ENCODE peak calls at places on chromosomes 3 and 15, in eight cellular contexts. One of them, this sample, is unnamed. For H3K9me3, the result is how much of the 10 kb centered on the place peaks cover.

GRCh38 chr3:38163117-38163870 is 2.0 kb upstream of the OXSR1 start:
- DNase-seq in CD8-positive, alpha-beta memory T cell: no peak
- DNase-seq in astrocyte: no peak
- DNase-seq in neural progenitor cell: peak
- DNase-seq in PC-3: peak
- DNase-seq in Panc1: no peak
- DNase-seq in upper lobe of right lung: no peak
- DNase-seq in psoas muscle: no peak
- DNase-seq in this sample: no peak

GRCh38 chr3:25962255-25962654 is 172.4 kb downstream of the OXSM start:
- DNase-seq in astrocyte: no peak
- DNase-seq in PC-3: peak
- DNase-seq in upper lobe of right lung: no peak
- DNase-seq in Panc1: no peak
- DNase-seq in CD8-positive, alpha-beta memory T cell: no peak
- DNase-seq in neural progenitor cell: peak
- DNase-seq in psoas muscle: no peak
- DNase-seq in this sample: peak

GRCh38 chr15:93025625-93025982 is 63.4 kb downstream of the RGMA start:
- DNase-seq in upper lobe of right lung: no peak
- DNase-seq in psoas muscle: no peak
- DNase-seq in astrocyte: no peak
- DNase-seq in Panc1: no peak
- DNase-seq in CD8-positive, alpha-beta memory T cell: no peak
- DNase-seq in PC-3: no peak
- DNase-seq in neural progenitor cell: no peak
- DNase-seq in this sample: no peak

GRCh38 chr3:149512073-149512782 is 37.7 kb downstream of the TM4SF4 start:
- DNase-seq in CD8-positive, alpha-beta memory T cell: no peak
- DNase-seq in neural progenitor cell: peak
- DNase-seq in PC-3: peak
- DNase-seq in Panc1: no peak
- DNase-seq in upper lobe of right lung: peak
- DNase-seq in astrocyte: peak
- DNase-seq in psoas muscle: peak
- DNase-seq in this sample: peak

GRCh38 chr15:58918239-58918638 is 15.2 kb downstream of the SLTM start:
- DNase-seq in astrocyte: peak
- DNase-seq in psoas muscle: no peak
- DNase-seq in upper lobe of right lung: no peak
- DNase-seq in neural progenitor cell: no peak
- DNase-seq in CD8-positive, alpha-beta memory T cell: no peak
- DNase-seq in PC-3: no peak
- DNase-seq in Panc1: no peak
- DNase-seq in this sample: no peak

GRCh38 chr15:36062357-36062756 is 516.4 kb upstream of the DPH6 start:
- DNase-seq in neural progenitor cell: no peak
- DNase-seq in PC-3: no peak
- DNase-seq in psoas muscle: no peak
- DNase-seq in upper lobe of right lung: no peak
- DNase-seq in astrocyte: no peak
- DNase-seq in CD8-positive, alpha-beta memory T cell: no peak
- DNase-seq in Panc1: no peak
- DNase-seq in this sample: no peak

GRCh38 chr3:70771426-70772147 is 459.1 kb upstream of the MDFIC2 start:
- DNase-seq in Panc1: no peak
- DNase-seq in PC-3: peak
- DNase-seq in astrocyte: peak
- DNase-seq in neural progenitor cell: no peak
- DNase-seq in upper lobe of right lung: no peak
- DNase-seq in CD8-positive, alpha-beta memory T cell: no peak
- DNase-seq in psoas muscle: no peak
- DNase-seq in this sample: no peak

GRCh38 chr3:150870406-150870805 is 34.8 kb downstream of the MINDY4B start:
- DNase-seq in astrocyte: peak
- DNase-seq in CD8-positive, alpha-beta memory T cell: no peak
- DNase-seq in psoas muscle: no peak
- DNase-seq in neural progenitor cell: no peak
- DNase-seq in Panc1: no peak
- DNase-seq in upper lobe of right lung: no peak
- DNase-seq in PC-3: no peak
- DNase-seq in this sample: no peak

GRCh38 chr3:183377307-183377959 is 51.0 kb downstream of the MCF2L2 start:
- DNase-seq in psoas muscle: no peak
- DNase-seq in PC-3: peak
- DNase-seq in astrocyte: no peak
- DNase-seq in Panc1: no peak
- DNase-seq in upper lobe of right lung: no peak
- DNase-seq in neural progenitor cell: no peak
- DNase-seq in CD8-positive, alpha-beta memory T cell: no peak
- DNase-seq in this sample: no peak

GRCh38 chr3:184353546-184353941 is 7.9 kb downstream of the CLCN2 start:
- DNase-seq in upper lobe of right lung: no peak
- DNase-seq in neural progenitor cell: no peak
- DNase-seq in CD8-positive, alpha-beta memory T cell: no peak
- DNase-seq in Panc1: no peak
- DNase-seq in astrocyte: no peak
- DNase-seq in PC-3: no peak
- DNase-seq in psoas muscle: no peak
- DNase-seq in this sample: no peak

GRCh38 chr15:58438111-58438510 is 6.3 kb downstream of the LIPC start:
- DNase-seq in PC-3: no peak
- DNase-seq in Panc1: no peak
- DNase-seq in astrocyte: no peak
- DNase-seq in CD8-positive, alpha-beta memory T cell: no peak
- DNase-seq in neural progenitor cell: no peak
- DNase-seq in upper lobe of right lung: no peak
- DNase-seq in psoas muscle: no peak
- DNase-seq in this sample: no peak

GRCh38 chr15:74318376-74319137 is 48.9 kb downstream of the CYP11A1 start:
- DNase-seq in Panc1: no peak
- DNase-seq in CD8-positive, alpha-beta memory T cell: no peak
- DNase-seq in PC-3: no peak
- DNase-seq in psoas muscle: peak
- DNase-seq in upper lobe of right lung: no peak
- DNase-seq in neural progenitor cell: no peak
- DNase-seq in astrocyte: no peak
- DNase-seq in this sample: no peak

GRCh38 chr3:4520013-4520881 is 27.1 kb downstream of the ITPR1 start:
- DNase-seq in Panc1: no peak
- DNase-seq in upper lobe of right lung: no peak
- DNase-seq in astrocyte: no peak
- DNase-seq in psoas muscle: no peak
- DNase-seq in neural progenitor cell: no peak
- DNase-seq in CD8-positive, alpha-beta memory T cell: no peak
- DNase-seq in PC-3: no peak
- DNase-seq in this sample: no peak

GRCh38 chr3:134824676-134825290 is 29.7 kb downstream of the EPHB1 start:
- DNase-seq in upper lobe of right lung: no peak
- DNase-seq in CD8-positive, alpha-beta memory T cell: no peak
- DNase-seq in neural progenitor cell: no peak
- DNase-seq in Panc1: no peak
- DNase-seq in psoas muscle: peak
- DNase-seq in astrocyte: no peak
- DNase-seq in PC-3: no peak
- DNase-seq in this sample: no peak

GRCh38 chr3:174862101-174862500 is 3.0 kb downstream of the NAALADL2 start:
- DNase-seq in Panc1: peak
- DNase-seq in CD8-positive, alpha-beta memory T cell: no peak
- DNase-seq in astrocyte: no peak
- DNase-seq in upper lobe of right lung: no peak
- DNase-seq in psoas muscle: no peak
- DNase-seq in PC-3: peak
- DNase-seq in neural progenitor cell: peak
- DNase-seq in this sample: peak

GRCh38 chr3:194481103-194481502 is 5.7 kb downstream of the ATP13A3 start:
- DNase-seq in psoas muscle: no peak
- DNase-seq in PC-3: peak
- DNase-seq in CD8-positive, alpha-beta memory T cell: no peak
- DNase-seq in upper lobe of right lung: no peak
- DNase-seq in neural progenitor cell: no peak
- DNase-seq in astrocyte: peak
- DNase-seq in Panc1: no peak
- DNase-seq in this sample: no peak

GRCh38 chr3:49747792-49748480 is 24.2 kb upstream of the GMPPB start:
- DNase-seq in neural progenitor cell: no peak
- DNase-seq in Panc1: no peak
- DNase-seq in CD8-positive, alpha-beta memory T cell: no peak
- DNase-seq in astrocyte: peak
- DNase-seq in PC-3: peak
- DNase-seq in psoas muscle: no peak
- DNase-seq in upper lobe of right lung: no peak
- DNase-seq in this sample: no peak

GRCh38 chr3:75265897-75266296 is 398.2 kb upstream of the FRG2C start:
- DNase-seq in CD8-positive, alpha-beta memory T cell: no peak
- DNase-seq in upper lobe of right lung: no peak
- DNase-seq in Panc1: no peak
- DNase-seq in neural progenitor cell: no peak
- DNase-seq in astrocyte: no peak
- DNase-seq in PC-3: no peak
- DNase-seq in psoas muscle: no peak
- DNase-seq in this sample: no peak

GRCh38 chr3:136171097-136171542 is 25.0 kb downstream of the MSL2 start:
- DNase-seq in upper lobe of right lung: no peak
- DNase-seq in astrocyte: no peak
- DNase-seq in Panc1: no peak
- DNase-seq in psoas muscle: no peak
- DNase-seq in CD8-positive, alpha-beta memory T cell: no peak
- DNase-seq in neural progenitor cell: no peak
- DNase-seq in PC-3: peak
- DNase-seq in this sample: no peak

GRCh38 chr3:140265269-140265668 is 330.3 kb downstream of the CLSTN2 start:
- DNase-seq in astrocyte: no peak
- DNase-seq in PC-3: no peak
- DNase-seq in CD8-positive, alpha-beta memory T cell: no peak
- DNase-seq in psoas muscle: no peak
- DNase-seq in upper lobe of right lung: no peak
- DNase-seq in neural progenitor cell: peak
- DNase-seq in Panc1: no peak
- DNase-seq in this sample: no peak

GRCh38 chr3:46359748-46360509 is 6.0 kb downstream of the CCR2 start:
- DNase-seq in astrocyte: peak
- DNase-seq in PC-3: peak
- DNase-seq in psoas muscle: no peak
- DNase-seq in CD8-positive, alpha-beta memory T cell: no peak
- DNase-seq in upper lobe of right lung: no peak
- DNase-seq in Panc1: no peak
- DNase-seq in neural progenitor cell: peak
- DNase-seq in this sample: no peak

GRCh38 chr3:40044487-40044886 is 235.1 kb downstream of the MYRIP start:
- DNase-seq in CD8-positive, alpha-beta memory T cell: no peak
- DNase-seq in astrocyte: peak
- DNase-seq in psoas muscle: no peak
- DNase-seq in upper lobe of right lung: no peak
- DNase-seq in Panc1: no peak
- DNase-seq in neural progenitor cell: no peak
- DNase-seq in PC-3: no peak
- DNase-seq in this sample: no peak

GRCh38 chr15:95606551-95606950 is 723.9 kb upstream of the NR2F2 start:
- DNase-seq in astrocyte: no peak
- DNase-seq in psoas muscle: no peak
- DNase-seq in upper lobe of right lung: no peak
- DNase-seq in Panc1: no peak
- DNase-seq in PC-3: no peak
- DNase-seq in CD8-positive, alpha-beta memory T cell: no peak
- DNase-seq in neural progenitor cell: no peak
- DNase-seq in this sample: no peak

GRCh38 chr3:117355566-117355965 is 646.0 kb downstream of the TUSC7 start:
- DNase-seq in astrocyte: no peak
- DNase-seq in Panc1: no peak
- DNase-seq in PC-3: no peak
- DNase-seq in psoas muscle: no peak
- DNase-seq in CD8-positive, alpha-beta memory T cell: no peak
- DNase-seq in upper lobe of right lung: no peak
- DNase-seq in neural progenitor cell: peak
- DNase-seq in this sample: peak

GRCh38 chr3:58333206-58334012 is 717 bp downstream of the PXK start:
- DNase-seq in PC-3: peak
- DNase-seq in astrocyte: no peak
- DNase-seq in upper lobe of right lung: peak
- DNase-seq in neural progenitor cell: peak
- DNase-seq in Panc1: no peak
- DNase-seq in CD8-positive, alpha-beta memory T cell: peak
- DNase-seq in psoas muscle: peak
- DNase-seq in this sample: peak

GRCh38 chr15:98421419-98422085 is 226.8 kb upstream of the IGF1R start:
- DNase-seq in CD8-positive, alpha-beta memory T cell: peak
- DNase-seq in upper lobe of right lung: peak
- DNase-seq in astrocyte: no peak
- DNase-seq in neural progenitor cell: peak
- DNase-seq in psoas muscle: peak
- DNase-seq in Panc1: no peak
- DNase-seq in PC-3: peak
- DNase-seq in this sample: peak
- H3K4me3 ChIP-seq in CD8-positive, alpha-beta memory T cell: peak
- H3K4me3 ChIP-seq in upper lobe of right lung: peak
- H3K4me3 ChIP-seq in astrocyte: no peak
- H3K4me3 ChIP-seq in neural progenitor cell: peak
- H3K4me3 ChIP-seq in psoas muscle: peak
- H3K4me3 ChIP-seq in Panc1: peak
- H3K4me3 ChIP-seq in PC-3: peak
- H3K4me3 ChIP-seq in this sample: no peak

GRCh38 chr3:101722394-101723173 is 1.8 kb upstream of the CEP97 start:
- DNase-seq in CD8-positive, alpha-beta memory T cell: no peak
- DNase-seq in neural progenitor cell: no peak
- DNase-seq in astrocyte: no peak
- DNase-seq in psoas muscle: no peak
- DNase-seq in upper lobe of right lung: no peak
- DNase-seq in PC-3: no peak
- DNase-seq in Panc1: no peak
- DNase-seq in this sample: no peak
- H3K27ac ChIP-seq in CD8-positive, alpha-beta memory T cell: no peak
- H3K27ac ChIP-seq in neural progenitor cell: peak
- H3K27ac ChIP-seq in astrocyte: no peak
- H3K27ac ChIP-seq in psoas muscle: no peak
- H3K27ac ChIP-seq in upper lobe of right lung: no peak
- H3K27ac ChIP-seq in PC-3: no peak
- H3K27ac ChIP-seq in Panc1: no peak
- H3K27ac ChIP-seq in this sample: no peak

DNA sequence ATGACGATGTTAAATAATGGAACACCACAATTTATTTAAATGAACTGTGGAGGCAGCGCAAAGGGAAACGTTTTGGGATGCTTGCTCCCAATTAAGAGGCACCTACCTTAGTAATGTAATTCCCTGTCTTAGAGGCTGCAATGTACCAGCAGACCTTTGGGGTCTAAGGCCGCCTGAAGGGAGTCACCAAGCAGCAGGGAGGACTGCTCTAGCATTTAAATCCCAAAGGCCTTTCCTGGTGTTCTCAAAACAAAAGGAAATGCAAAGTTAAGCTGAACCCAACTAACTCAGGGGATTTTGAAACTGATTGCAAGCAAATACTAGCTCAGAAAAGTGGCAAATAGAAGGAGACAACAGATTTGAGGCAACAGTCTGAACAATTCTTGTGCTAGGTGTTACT is 510.8 kb downstream of the GABRG3 start:
- DNase-seq in astrocyte: no peak
- DNase-seq in neural progenitor cell: peak
- DNase-seq in PC-3: no peak
- DNase-seq in Panc1: no peak
- DNase-seq in upper lobe of right lung: no peak
- DNase-seq in psoas muscle: no peak
- DNase-seq in CD8-positive, alpha-beta memory T cell: no peak
- DNase-seq in this sample: no peak
- H3K9me3 ChIP-seq in astrocyte: under half
- H3K9me3 ChIP-seq in neural progenitor cell: under half
- H3K9me3 ChIP-seq in PC-3: under half
- H3K9me3 ChIP-seq in Panc1: under half
- H3K9me3 ChIP-seq in upper lobe of right lung: under half
- H3K9me3 ChIP-seq in psoas muscle: under half
- H3K9me3 ChIP-seq in CD8-positive, alpha-beta memory T cell: under half
- H3K9me3 ChIP-seq in this sample: under half

GRCh38 chr3:23686535-23686934 is 119.2 kb upstream of the UBE2E1 start:
- DNase-seq in PC-3: no peak
- DNase-seq in Panc1: no peak
- DNase-seq in psoas muscle: no peak
- DNase-seq in CD8-positive, alpha-beta memory T cell: no peak
- DNase-seq in astrocyte: no peak
- DNase-seq in neural progenitor cell: no peak
- DNase-seq in upper lobe of right lung: no peak
- DNase-seq in this sample: no peak
- H3K4me3 ChIP-seq in PC-3: no peak
- H3K4me3 ChIP-seq in Panc1: no peak
- H3K4me3 ChIP-seq in psoas muscle: no peak
- H3K4me3 ChIP-seq in CD8-positive, alpha-beta memory T cell: no peak
- H3K4me3 ChIP-seq in astrocyte: no peak
- H3K4me3 ChIP-seq in neural progenitor cell: no peak
- H3K4me3 ChIP-seq in upper lobe of right lung: no peak
- H3K4me3 ChIP-seq in this sample: no peak

This sample was measured in WERI-Rb-1.